ENCODE peak calls at places on chromosomes 5 and 9, in eight cellular contexts. Y is mammary epithelial cell, M is choroid plexus epithelial cell, X is A549, F is fibroblast of villous mesenchyme, B is A673, J is cardiac muscle cell, D is IMR-90. Q is an unnamed sample.

GRCh38 chr5:127410906-127411780 is 106.3 kb upstream of the PRRC1 start:
- DNase-seq in Y (no peak), M (no peak), X (no peak), F (peak), B (no peak), J (no peak), D (no peak), Q (no peak)

GRCh38 chr5:73515232-73515631 is 17.0 kb downstream of the BTF3 start:
- DNase-seq in Y (peak), M (no peak), X (no peak), F (no peak), B (no peak), J (no peak), D (no peak), Q (no peak)

GRCh38 chr5:96823900-96824351 is 16.2 kb upstream of the ERAP1 start:
- DNase-seq in Y (peak), M (peak), X (peak), F (peak), B (no peak), J (no peak), D (peak), Q (peak)

GRCh38 chr9:8872802-8873201 is 1073.2 kb upstream of the DMAC1 start:
- DNase-seq in Y (no peak), M (no peak), X (no peak), F (no peak), B (no peak), J (no peak), D (no peak), Q (no peak)

GRCh38 chr9:127763918-127764384 is 14.5 kb downstream of the SH2D3C start:
- DNase-seq in Y (no peak), M (peak), X (peak), F (no peak), B (no peak), J (no peak), D (no peak), Q (no peak)

GRCh38 chr9:35562895-35563746 is 41.9 kb upstream of the TESK1 start:
- DNase-seq in Y (no peak), M (peak), X (no peak), F (no peak), B (no peak), J (no peak), D (no peak), Q (no peak)

GRCh38 chr9:21558627-21559401 is 76.7 kb upstream of the IFNE start:
- DNase-seq in Y (peak), M (peak), X (peak), F (peak), B (no peak), J (no peak), D (peak), Q (no peak)

GRCh38 chr9:99834474-99834873 is 12.8 kb downstream of the NR4A3 start:
- DNase-seq in Y (no peak), M (no peak), X (no peak), F (no peak), B (no peak), J (no peak), D (no peak), Q (no peak)

GRCh38 chr5:176785184-176786145 is 24.9 kb upstream of the UNC5A start:
- DNase-seq in Y (no peak), M (no peak), X (no peak), F (no peak), B (no peak), J (no peak), D (no peak), Q (no peak)

GRCh38 chr5:89263846-89264245 is 380.9 kb upstream of the MEF2C start:
- DNase-seq in Y (no peak), M (no peak), X (no peak), F (no peak), B (no peak), J (peak), D (no peak), Q (no peak)

GRCh38 chr5:119752921-119753886 is 123.8 kb downstream of the FAM170A start:
- DNase-seq in Y (peak), M (no peak), X (no peak), F (no peak), B (no peak), J (no peak), D (no peak), Q (no peak)

GRCh38 chr5:68432682-68433081 is 217.1 kb downstream of the PIK3R1 start:
- DNase-seq in Y (no peak), M (no peak), X (no peak), F (no peak), B (no peak), J (no peak), D (no peak), Q (no peak)

GRCh38 chr5:68435611-68436010 is 220.1 kb downstream of the PIK3R1 start:
- DNase-seq in Y (no peak), M (no peak), X (no peak), F (no peak), B (no peak), J (no peak), D (no peak), Q (no peak)

GRCh38 chr5:68436686-68437520 is 221.3 kb downstream of the PIK3R1 start:
- DNase-seq in Y (no peak), M (peak), X (no peak), F (peak), B (no peak), J (no peak), D (peak), Q (no peak)

GRCh38 chr5:68431601-68432337 is 216.2 kb downstream of the PIK3R1 start:
- DNase-seq in Y (no peak), M (no peak), X (no peak), F (no peak), B (no peak), J (no peak), D (no peak), Q (no peak)

DNA sequence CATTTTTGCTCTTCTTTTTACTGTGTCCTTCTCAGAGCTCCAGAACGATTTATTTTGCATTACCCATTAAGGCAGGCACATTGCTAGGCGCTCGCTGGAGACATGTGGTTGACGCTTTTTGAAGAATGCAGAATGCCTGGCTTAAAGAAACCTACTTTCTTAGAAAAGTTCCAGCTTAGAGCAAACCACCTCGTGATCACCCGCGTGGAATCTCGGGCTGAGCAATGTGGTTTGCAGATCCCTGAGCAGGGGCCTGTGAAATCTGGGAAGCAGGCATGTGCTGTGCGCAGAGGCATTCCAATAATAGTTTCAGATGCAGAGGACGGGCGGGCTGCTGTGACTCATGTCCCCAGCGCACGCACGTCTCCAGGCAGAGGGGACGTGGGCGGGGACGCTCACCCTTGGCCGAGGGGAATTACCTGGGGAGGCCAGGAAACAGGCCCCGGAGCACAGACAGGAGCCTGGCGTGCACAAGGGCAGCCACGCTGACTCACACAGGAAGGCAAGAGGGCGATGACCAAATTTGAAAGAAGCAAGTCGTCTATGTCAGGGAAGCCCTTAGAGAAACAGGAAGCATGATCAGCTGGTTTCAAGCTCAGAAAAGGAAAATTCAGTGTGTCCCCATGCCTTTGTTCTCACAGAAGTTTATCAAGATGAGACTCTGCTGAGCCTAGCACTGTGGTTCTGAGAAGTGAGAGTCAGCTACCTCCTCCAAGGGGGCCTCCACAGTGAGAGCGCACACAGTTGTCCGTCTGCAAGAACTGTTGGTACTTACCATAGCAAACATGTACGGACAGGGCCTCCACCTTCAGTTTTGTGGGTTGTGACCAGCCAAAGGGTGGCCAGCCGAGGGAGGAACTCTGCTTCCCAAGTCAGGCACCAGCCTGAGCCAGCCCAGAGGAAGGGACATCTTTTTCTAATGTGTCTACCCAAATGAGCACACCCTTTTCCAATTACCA is 218.6 kb downstream of the PIK3R1 start:
- DNase-seq in Y (peak), M (peak), X (peak), F (peak), B (peak), J (no peak), D (peak), Q (peak)
- H3K4me3 ChIP-seq in Y (no peak), M (no peak), X (no peak), F (no peak), B (no peak), J (no peak), D (no peak), Q (no peak)

DNA sequence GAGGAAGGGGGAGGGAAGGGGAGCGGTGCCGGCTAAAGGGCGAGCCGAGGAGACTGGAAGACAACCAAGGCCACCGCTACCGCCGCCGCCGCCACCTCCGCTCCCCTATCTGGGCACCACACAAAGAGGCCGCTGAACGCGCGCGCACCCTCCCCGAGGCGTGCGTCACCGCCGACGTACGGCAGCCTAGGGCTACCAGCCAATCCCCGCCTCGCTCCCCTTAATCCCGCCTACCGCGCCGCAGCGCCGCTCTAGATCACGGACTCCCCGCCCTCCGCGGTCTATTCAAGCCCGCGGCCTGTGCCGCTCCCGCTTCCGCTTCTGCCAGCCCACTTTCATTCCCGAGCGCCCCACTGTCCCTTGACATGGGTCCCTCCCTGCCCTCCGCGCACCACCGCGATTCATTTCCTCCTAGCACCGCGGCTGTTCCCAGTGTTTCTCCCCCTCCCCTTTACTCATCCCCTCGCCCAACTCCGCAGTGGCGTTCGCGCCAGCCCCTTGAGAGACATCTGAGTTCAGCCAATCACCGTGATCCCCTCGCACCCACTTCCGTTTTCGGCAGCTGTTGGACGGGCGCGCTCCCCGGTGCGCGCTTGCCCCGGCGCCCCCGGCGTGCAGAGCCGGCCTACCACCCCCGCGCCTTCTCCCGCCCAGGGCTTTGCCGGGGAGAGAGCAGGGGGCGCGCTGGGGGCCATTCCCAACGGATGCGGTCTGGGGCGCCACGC is at the start of gene HNRNPA0:
- DNase-seq in Y (peak), M (peak), X (peak), F (peak), B (peak), J (peak), D (peak), Q (peak)
- H3K4me3 ChIP-seq in Y (peak), M (peak), X (peak), F (peak), B (peak), J (peak), D (peak), Q (peak)

GRCh38 chr5:178117911-178118310 is 4.6 kb downstream of the N4BP3 start:
- DNase-seq in Y (no peak), M (no peak), X (no peak), F (no peak), B (no peak), J (no peak), D (no peak), Q (no peak)
- H3K4me3 ChIP-seq in Y (no peak), M (no peak), X (no peak), F (no peak), B (no peak), J (no peak), D (no peak), Q (no peak)

DNA sequence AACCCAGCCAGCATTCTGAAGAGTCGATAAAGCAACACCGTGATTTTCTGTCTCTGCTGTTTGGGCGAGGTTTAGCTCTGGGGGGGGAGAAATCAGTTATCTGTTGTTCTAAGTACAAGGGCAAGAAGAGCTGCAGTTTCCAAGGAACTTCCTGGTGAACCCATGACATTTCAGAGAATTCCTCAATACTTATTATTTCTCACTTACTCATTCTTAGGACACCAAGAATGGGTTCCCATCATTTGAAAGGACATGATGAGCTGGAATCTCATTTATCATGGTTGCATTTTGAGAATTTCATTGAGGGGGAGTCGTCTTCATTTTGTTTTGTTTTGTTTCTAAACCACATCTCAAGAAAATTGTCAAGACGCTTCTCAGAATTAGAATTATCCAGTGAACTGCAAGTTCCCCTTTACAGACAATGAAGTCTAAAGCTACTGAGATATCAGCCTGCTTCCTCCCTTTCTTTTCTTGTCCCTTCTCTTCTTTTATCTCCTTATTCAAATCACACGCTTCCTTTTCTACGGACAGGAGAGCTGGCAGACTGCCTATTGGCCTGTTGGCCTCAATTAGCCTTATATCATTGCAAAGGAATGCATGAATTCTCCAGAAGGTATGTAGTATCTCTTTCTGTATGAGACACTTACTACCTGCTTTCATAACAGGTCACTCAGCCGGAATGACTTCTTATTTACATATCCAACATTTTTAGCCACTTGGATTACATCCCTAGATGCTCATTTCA is 53.7 kb downstream of the ZNF462 start:
- DNase-seq in Y (peak), M (peak), X (peak), F (peak), B (peak), J (peak), D (peak), Q (peak)
- H3K4me3 ChIP-seq in Y (no peak), M (no peak), X (no peak), F (no peak), B (no peak), J (no peak), D (no peak), Q (no peak)